ENCODE peak calls at places on chromosomes 1 and 21, in four cellular contexts. D is RWPE1; G is CD8-positive, alpha-beta T cell; R is dorsolateral prefrontal cortex. V is an unnamed sample.

GRCh38 chr1:225774276-225775147 is 3.1 kb upstream of the SRP9 start:
- DNase-seq in D (no peak), G (no peak), R (no peak), V (no peak)

GRCh38 chr1:19710825-19711611 is 46.3 kb downstream of the HTR6 start:
- DNase-seq in D (no peak), G (no peak), R (no peak), V (no peak)

GRCh38 chr1:229204863-229205777 is 65.8 kb upstream of the RAB4A start:
- DNase-seq in D (no peak), G (no peak), R (no peak), V (no peak)

GRCh38 chr1:176617881-176618280 is 154.9 kb downstream of the PAPPA2 start:
- DNase-seq in D (no peak), G (no peak), R (no peak), V (no peak)

GRCh38 chr1:17194133-17194475 is 10.8 kb upstream of the PADI1 start:
- DNase-seq in D (no peak), G (no peak), R (no peak), V (no peak)

GRCh38 chr21:30240661-30241060 is 24.8 kb upstream of the CLDN8 start:
- DNase-seq in D (no peak), G (no peak), R (no peak), V (no peak)

GRCh38 chr21:14581902-14582457 is 35.9 kb upstream of the SAMSN1 start:
- DNase-seq in D (no peak), G (no peak), R (no peak), V (no peak)

GRCh38 chr1:154006136-154006535 is 15.6 kb downstream of the RPS27 start:
- DNase-seq in D (no peak), G (no peak), R (no peak), V (no peak)

GRCh38 chr1:156464825-156465452 is 35.6 kb downstream of the MEF2D start:
- DNase-seq in D (no peak), G (no peak), R (no peak), V (no peak)

GRCh38 chr1:156963621-156964020 is 43.2 kb downstream of the LRRC71 start:
- DNase-seq in D (no peak), G (peak), R (no peak), V (peak)

GRCh38 chr1:243963566-243963965 is 87.5 kb upstream of the ZBTB18 start:
- DNase-seq in D (no peak), G (no peak), R (no peak), V (no peak)

GRCh38 chr1:89557443-89557820 is 32.8 kb downstream of the LRRC8B start:
- DNase-seq in D (no peak), G (no peak), R (peak), V (no peak)
- TF ChIP-seq CTCF in D (no peak), G (no peak), R (no peak), V (no peak)

GRCh38 chr1:55071477-55071876 is 32.1 kb downstream of the PCSK9 start:
- DNase-seq in D (peak), G (no peak), R (no peak), V (no peak)
- H3K27ac ChIP-seq in D (peak), G (no peak), R (no peak), V (peak)

DNA sequence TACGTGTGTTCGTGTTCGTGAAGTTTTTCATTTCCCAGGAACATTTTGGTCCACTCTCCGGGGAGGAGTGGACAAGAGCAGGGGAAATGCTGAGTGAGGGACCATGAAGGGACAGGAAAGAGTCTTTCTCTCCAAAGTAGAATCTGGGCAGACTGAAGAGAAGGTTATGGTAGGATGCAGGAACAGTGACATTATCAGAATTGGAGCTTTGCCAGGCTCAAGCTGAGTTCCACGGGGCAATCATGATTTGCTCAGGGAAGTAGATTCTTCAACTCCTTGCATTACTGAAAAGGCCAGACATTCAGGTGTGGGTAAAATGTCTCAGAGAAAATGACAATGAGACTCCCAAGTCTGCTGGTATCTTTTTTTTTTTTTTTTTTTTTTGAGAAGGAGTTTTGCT is 16.6 kb downstream of the ATP1A4 start:
- DNase-seq in D (no peak), G (no peak), R (no peak), V (no peak)
- TF ChIP-seq CTCF in D (no peak), G (no peak), R (no peak), V (no peak)

GRCh38 chr1:78840447-78841251 is 165.9 kb downstream of the ADGRL4 start:
- DNase-seq in D (peak), G (no peak), R (no peak), V (no peak)
- H3K27ac ChIP-seq in D (peak), G (no peak), R (no peak), V (no peak)

GRCh38 chr1:18197299-18197698 is 89.7 kb downstream of the IGSF21 start:
- DNase-seq in D (no peak), G (no peak), R (no peak), V (no peak)
- TF ChIP-seq CTCF in D (no peak), G (no peak), R (no peak), V (no peak)

DNA sequence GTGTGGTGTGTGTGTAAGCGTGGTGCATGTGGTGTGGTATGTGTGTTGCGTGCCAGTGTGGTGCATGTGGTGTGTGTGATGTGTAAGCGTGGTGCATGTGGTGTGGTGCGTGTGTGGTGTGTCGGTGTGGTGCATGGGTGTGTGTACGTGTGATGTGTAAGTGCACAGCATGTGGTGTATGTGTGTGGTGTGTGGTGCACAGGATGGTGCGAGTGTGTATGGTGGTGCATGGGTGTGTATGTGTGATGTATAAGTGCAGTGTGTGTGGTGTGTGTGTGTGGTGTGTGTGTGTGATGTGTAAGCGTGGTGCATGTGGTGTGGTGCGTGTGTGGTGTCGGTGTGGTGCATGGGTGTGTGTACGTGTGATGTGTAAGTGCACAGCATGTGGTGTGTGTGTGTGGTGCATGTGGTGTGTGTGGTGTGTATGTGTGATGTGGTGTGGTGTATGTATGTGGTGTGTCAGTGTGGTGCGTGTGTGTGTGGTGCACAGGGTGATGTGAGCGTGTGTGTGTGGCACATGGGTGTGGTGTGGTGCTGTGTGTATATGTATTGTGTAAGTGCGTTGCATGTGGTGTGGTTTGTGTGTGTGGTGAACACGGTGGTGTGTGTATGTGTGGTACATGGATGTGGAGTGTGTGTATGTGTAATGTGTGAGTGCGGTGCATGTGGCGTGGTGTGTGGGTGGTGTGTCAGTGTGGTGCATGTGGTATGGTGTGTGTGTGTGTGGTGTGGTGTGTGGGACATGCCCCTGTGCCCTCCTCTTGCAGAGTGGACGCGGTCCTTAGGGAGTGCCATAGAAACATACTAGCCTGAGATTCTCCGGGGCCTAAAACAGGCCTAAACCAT is 1.1 kb upstream of the C2CD2 start:
- DNase-seq in D (no peak), G (no peak), R (no peak), V (no peak)
- H3K27ac ChIP-seq in D (peak), G (no peak), R (no peak), V (peak)

DNA sequence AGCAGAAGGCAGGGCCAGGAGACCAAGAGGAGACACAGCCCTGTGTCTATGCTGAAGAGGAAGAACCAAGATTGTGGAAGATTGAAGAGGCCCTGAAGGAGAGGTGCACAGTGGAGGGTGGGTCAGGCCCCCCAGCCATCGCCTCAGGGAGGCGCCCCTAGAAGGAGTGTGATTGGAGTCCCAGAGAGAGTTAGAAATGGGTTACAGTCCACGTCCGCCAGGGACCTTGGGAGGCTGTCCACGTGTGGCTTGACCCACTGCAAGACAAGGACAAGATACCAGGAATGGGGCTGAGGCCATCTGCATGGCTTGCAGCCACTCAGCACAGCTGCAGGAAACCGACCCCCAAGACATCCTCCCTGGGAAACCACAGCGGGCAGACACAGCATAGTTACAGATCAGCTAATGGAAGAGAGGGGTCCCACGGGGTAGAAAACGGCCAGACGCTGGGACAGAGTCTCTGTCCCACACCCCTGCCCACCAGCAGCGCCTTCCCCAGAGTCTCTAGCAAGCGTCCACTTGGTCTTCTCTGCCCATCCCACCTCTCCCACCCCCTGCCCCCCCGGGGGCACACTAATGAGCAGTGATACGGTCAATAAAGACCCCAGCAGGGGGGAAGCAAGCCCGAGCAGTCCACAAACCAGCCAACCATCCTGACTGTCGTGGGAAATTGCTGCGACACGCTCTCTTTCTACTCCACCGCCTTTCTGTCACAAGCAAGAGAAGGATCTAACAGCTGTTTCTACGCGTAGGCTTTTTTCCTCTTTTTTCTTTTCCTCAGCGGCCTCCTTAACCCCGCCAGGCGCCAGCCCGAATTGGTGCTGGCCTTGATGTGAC is 374.8 kb downstream of the NPHP4 start:
- DNase-seq in D (no peak), G (no peak), R (no peak), V (no peak)
- TF ChIP-seq CTCF in D (no peak), G (no peak), R (no peak), V (no peak)

DNA sequence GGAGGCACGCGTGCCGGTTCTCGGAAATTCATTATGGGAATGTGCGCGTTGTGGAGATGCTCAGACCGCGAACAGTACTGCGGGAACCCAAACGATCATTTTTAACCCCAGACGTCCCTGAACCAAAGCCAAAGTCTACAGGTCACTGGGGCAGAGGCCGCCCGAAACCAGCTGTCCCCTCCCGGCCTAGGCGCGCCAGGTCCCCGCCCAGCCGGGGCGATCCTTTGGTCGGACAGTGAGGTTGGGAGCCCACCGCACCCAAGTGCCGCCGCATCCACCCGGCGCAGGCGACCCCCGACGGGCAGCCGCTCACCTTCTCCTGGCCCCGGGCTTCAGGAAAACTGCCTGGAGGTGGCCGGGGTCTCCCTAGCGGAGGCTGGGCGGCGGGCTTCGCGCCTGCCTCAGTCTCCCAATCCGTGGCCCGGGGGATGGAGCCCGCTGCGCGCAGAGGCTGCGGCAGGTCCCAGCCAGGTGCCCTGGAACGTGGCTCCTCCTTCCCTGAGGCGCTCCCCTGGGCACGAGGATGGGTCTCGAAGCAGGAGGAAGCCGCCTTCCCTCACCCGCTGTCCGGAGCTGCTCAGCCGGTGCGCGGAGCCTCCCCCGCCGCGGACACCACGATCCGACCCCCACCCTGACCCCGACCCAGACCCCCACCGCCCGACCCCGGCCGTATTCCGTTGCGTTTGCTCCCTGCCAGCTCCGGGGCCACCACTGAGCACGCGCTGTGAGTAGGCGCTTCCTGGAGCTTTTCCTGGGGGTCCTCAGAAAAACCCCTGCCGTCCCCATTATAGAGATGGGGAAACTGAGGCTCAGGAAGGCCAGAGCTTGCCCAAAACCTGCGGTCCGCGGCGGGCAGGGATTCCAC is 8.1 kb upstream of the SLX9 start:
- DNase-seq in D (no peak), G (peak), R (no peak), V (peak)
- H3K27ac ChIP-seq in D (no peak), G (peak), R (no peak), V (peak)